ENCODE peak calls at places on chromosomes 11 and 22, in ten cellular contexts. One of them, this sample, is unnamed.
A peak's percentile ranks its signal among the peaks of the same experiment; 100 is the strongest.

GRCh38 chr22:21622624-21623401 is 7.0 kb downstream of the YDJC start:
- DNase-seq in astrocyte of the cerebellum: no peak
- DNase-seq in transverse colon: no peak
- DNase-seq in nephron progenitor cell: no peak
- DNase-seq in HCT116: no peak
- DNase-seq in body of pancreas: no peak
- DNase-seq in GM06990: no peak
- DNase-seq in spleen: no peak
- DNase-seq in Peyer's patch: no peak
- DNase-seq in GM12865: no peak
- DNase-seq in this sample: no peak

GRCh38 chr11:133966924-133967598 is 10.3 kb upstream of the IGSF9B start:
- DNase-seq in astrocyte of the cerebellum: no peak
- DNase-seq in transverse colon: peak; percentile 32
- DNase-seq in nephron progenitor cell: peak; percentile 63
- DNase-seq in HCT116: no peak
- DNase-seq in body of pancreas: peak; percentile 46
- DNase-seq in GM06990: peak; percentile 45
- DNase-seq in spleen: peak; percentile 89
- DNase-seq in Peyer's patch: no peak
- DNase-seq in GM12865: no peak
- DNase-seq in this sample: no peak

GRCh38 chr11:77107950-77108349 is 5.3 kb downstream of the OMP start:
- DNase-seq in astrocyte of the cerebellum: peak; percentile 68
- DNase-seq in transverse colon: peak; percentile 69
- DNase-seq in nephron progenitor cell: no peak
- DNase-seq in HCT116: peak; percentile 36
- DNase-seq in body of pancreas: peak; percentile 82
- DNase-seq in GM06990: no peak
- DNase-seq in spleen: no peak
- DNase-seq in Peyer's patch: peak; percentile 24
- DNase-seq in GM12865: no peak
- DNase-seq in this sample: no peak

GRCh38 chr22:49925525-49926128 is 7.2 kb downstream of the CRELD2 start:
- DNase-seq in astrocyte of the cerebellum: no peak
- DNase-seq in transverse colon: peak; percentile 58
- DNase-seq in nephron progenitor cell: no peak
- DNase-seq in HCT116: no peak
- DNase-seq in body of pancreas: no peak
- DNase-seq in GM06990: peak; percentile 86
- DNase-seq in spleen: peak; percentile 90
- DNase-seq in Peyer's patch: peak; percentile 85
- DNase-seq in GM12865: peak; percentile 95
- DNase-seq in this sample: peak; percentile 82

GRCh38 chr11:108970221-108970991 is 305.5 kb downstream of the DDX10 start:
- DNase-seq in astrocyte of the cerebellum: no peak
- DNase-seq in transverse colon: no peak
- DNase-seq in nephron progenitor cell: no peak
- DNase-seq in HCT116: no peak
- DNase-seq in body of pancreas: no peak
- DNase-seq in GM06990: no peak
- DNase-seq in spleen: no peak
- DNase-seq in Peyer's patch: no peak
- DNase-seq in GM12865: no peak
- DNase-seq in this sample: no peak

GRCh38 chr22:35230839-35231584 is 26.3 kb upstream of the HMGXB4 start:
- DNase-seq in astrocyte of the cerebellum: no peak
- DNase-seq in transverse colon: peak; percentile 17
- DNase-seq in nephron progenitor cell: no peak
- DNase-seq in HCT116: peak; percentile 50
- DNase-seq in body of pancreas: no peak
- DNase-seq in GM06990: peak; percentile 24
- DNase-seq in spleen: no peak
- DNase-seq in Peyer's patch: no peak
- DNase-seq in GM12865: peak; percentile 80
- DNase-seq in this sample: no peak

GRCh38 chr11:129865701-129866100 is 29.7 kb downstream of the NFRKB start:
- DNase-seq in astrocyte of the cerebellum: no peak
- DNase-seq in transverse colon: no peak
- DNase-seq in nephron progenitor cell: no peak
- DNase-seq in HCT116: no peak
- DNase-seq in body of pancreas: no peak
- DNase-seq in GM06990: no peak
- DNase-seq in spleen: no peak
- DNase-seq in Peyer's patch: no peak
- DNase-seq in GM12865: no peak
- DNase-seq in this sample: no peak

GRCh38 chr11:40328890-40329617 is 1130.4 kb downstream of the LRRC4C start:
- DNase-seq in astrocyte of the cerebellum: peak; percentile 100
- DNase-seq in transverse colon: peak; percentile 21
- DNase-seq in nephron progenitor cell: no peak
- DNase-seq in HCT116: no peak
- DNase-seq in body of pancreas: peak; percentile 77
- DNase-seq in GM06990: no peak
- DNase-seq in spleen: no peak
- DNase-seq in Peyer's patch: no peak
- DNase-seq in GM12865: no peak
- DNase-seq in this sample: no peak

GRCh38 chr22:48898524-48899377 is 928.9 kb downstream of the BRD1 start:
- DNase-seq in astrocyte of the cerebellum: no peak
- DNase-seq in transverse colon: no peak
- DNase-seq in nephron progenitor cell: no peak
- DNase-seq in HCT116: no peak
- DNase-seq in body of pancreas: no peak
- DNase-seq in GM06990: no peak
- DNase-seq in spleen: peak; percentile 39
- DNase-seq in Peyer's patch: no peak
- DNase-seq in GM12865: no peak
- DNase-seq in this sample: no peak

GRCh38 chr11:122756417-122756816 is 81.9 kb upstream of the CRTAM start:
- DNase-seq in astrocyte of the cerebellum: no peak
- DNase-seq in transverse colon: peak; percentile 52
- DNase-seq in nephron progenitor cell: no peak
- DNase-seq in HCT116: no peak
- DNase-seq in body of pancreas: peak; percentile 61
- DNase-seq in GM06990: no peak
- DNase-seq in spleen: peak; percentile 92
- DNase-seq in Peyer's patch: peak; percentile 78
- DNase-seq in GM12865: peak; percentile 36
- DNase-seq in this sample: peak; percentile 39

DNA sequence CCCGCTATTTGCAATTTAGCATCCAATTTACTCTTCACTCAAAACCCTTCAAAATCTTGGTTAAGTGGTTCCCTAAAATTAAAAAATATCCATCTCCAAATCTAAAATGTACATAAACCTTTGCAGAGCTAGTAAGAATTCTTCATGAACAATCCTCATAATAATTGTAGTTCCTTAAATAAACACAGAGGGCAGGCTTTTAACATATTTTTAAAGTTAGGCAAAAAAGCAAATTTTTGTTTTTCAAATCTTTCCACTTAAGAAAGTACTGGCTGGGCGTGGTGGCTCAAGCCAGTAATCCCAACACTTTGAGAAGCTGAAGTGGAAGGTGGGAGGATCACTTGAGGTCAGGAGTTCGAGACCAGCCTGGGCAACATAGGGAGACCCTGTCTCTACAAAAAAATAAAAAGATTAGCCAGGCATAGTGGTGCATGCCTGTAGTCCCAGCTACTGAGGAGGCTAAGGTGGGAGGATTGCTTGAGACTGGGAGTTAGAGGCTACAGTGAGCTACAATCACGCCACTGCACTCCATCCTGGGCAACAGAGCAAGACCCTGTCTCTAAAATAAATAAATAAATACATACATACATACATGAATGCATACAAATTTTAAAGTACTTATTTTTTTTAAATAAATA is 25.1 kb upstream of the PLAAT3 start:
- DNase-seq in astrocyte of the cerebellum: no peak
- DNase-seq in transverse colon: no peak
- DNase-seq in nephron progenitor cell: no peak
- DNase-seq in HCT116: no peak
- DNase-seq in body of pancreas: no peak
- DNase-seq in GM06990: no peak
- DNase-seq in spleen: no peak
- DNase-seq in Peyer's patch: no peak
- DNase-seq in GM12865: no peak
- DNase-seq in this sample: no peak
- TF ChIP-seq CTCF in astrocyte of the cerebellum: no peak
- TF ChIP-seq CTCF in transverse colon: peak; percentile 42
- TF ChIP-seq CTCF in nephron progenitor cell: peak; percentile 28
- TF ChIP-seq CTCF in HCT116: peak; percentile 54
- TF ChIP-seq CTCF in body of pancreas: peak; percentile 21
- TF ChIP-seq CTCF in GM06990: peak; percentile 18
- TF ChIP-seq CTCF in spleen: peak; percentile 28
- TF ChIP-seq CTCF in Peyer's patch: peak; percentile 49
- TF ChIP-seq CTCF in GM12865: no peak
- TF ChIP-seq CTCF in this sample: peak; percentile 42

GRCh38 chr11:120126543-120126942 is 11.4 kb downstream of the TRIM29 start:
- DNase-seq in astrocyte of the cerebellum: no peak
- DNase-seq in transverse colon: no peak
- DNase-seq in nephron progenitor cell: no peak
- DNase-seq in HCT116: no peak
- DNase-seq in body of pancreas: no peak
- DNase-seq in GM06990: no peak
- DNase-seq in spleen: peak; percentile 6
- DNase-seq in Peyer's patch: no peak
- DNase-seq in GM12865: no peak
- DNase-seq in this sample: no peak

GRCh38 chr11:120124355-120124754 is 13.6 kb downstream of the TRIM29 start:
- DNase-seq in astrocyte of the cerebellum: no peak
- DNase-seq in transverse colon: no peak
- DNase-seq in nephron progenitor cell: no peak
- DNase-seq in HCT116: no peak
- DNase-seq in body of pancreas: no peak
- DNase-seq in GM06990: no peak
- DNase-seq in spleen: no peak
- DNase-seq in Peyer's patch: no peak
- DNase-seq in GM12865: no peak
- DNase-seq in this sample: no peak

GRCh38 chr11:120125005-120125404 is 12.9 kb downstream of the TRIM29 start:
- DNase-seq in astrocyte of the cerebellum: no peak
- DNase-seq in transverse colon: peak; percentile 37
- DNase-seq in nephron progenitor cell: no peak
- DNase-seq in HCT116: peak; percentile 38
- DNase-seq in body of pancreas: peak; percentile 32
- DNase-seq in GM06990: no peak
- DNase-seq in spleen: no peak
- DNase-seq in Peyer's patch: no peak
- DNase-seq in GM12865: no peak
- DNase-seq in this sample: no peak

GRCh38 chr11:120123946-120124345 is 14.0 kb downstream of the TRIM29 start:
- DNase-seq in astrocyte of the cerebellum: no peak
- DNase-seq in transverse colon: peak; percentile 18
- DNase-seq in nephron progenitor cell: no peak
- DNase-seq in HCT116: no peak
- DNase-seq in body of pancreas: no peak
- DNase-seq in GM06990: no peak
- DNase-seq in spleen: no peak
- DNase-seq in Peyer's patch: no peak
- DNase-seq in GM12865: no peak
- DNase-seq in this sample: no peak

GRCh38 chr11:120125509-120125908 is 12.4 kb downstream of the TRIM29 start:
- DNase-seq in astrocyte of the cerebellum: no peak
- DNase-seq in transverse colon: no peak
- DNase-seq in nephron progenitor cell: no peak
- DNase-seq in HCT116: no peak
- DNase-seq in body of pancreas: no peak
- DNase-seq in GM06990: no peak
- DNase-seq in spleen: no peak
- DNase-seq in Peyer's patch: no peak
- DNase-seq in GM12865: no peak
- DNase-seq in this sample: no peak
- TF ChIP-seq CTCF in astrocyte of the cerebellum: no peak
- TF ChIP-seq CTCF in transverse colon: no peak
- TF ChIP-seq CTCF in nephron progenitor cell: no peak
- TF ChIP-seq CTCF in HCT116: no peak
- TF ChIP-seq CTCF in body of pancreas: no peak
- TF ChIP-seq CTCF in GM06990: no peak
- TF ChIP-seq CTCF in spleen: no peak
- TF ChIP-seq CTCF in Peyer's patch: no peak
- TF ChIP-seq CTCF in GM12865: no peak
- TF ChIP-seq CTCF in this sample: no peak

GRCh38 chr11:111592491-111592890 is 9.8 kb upstream of the SIK2 start:
- DNase-seq in astrocyte of the cerebellum: no peak
- DNase-seq in transverse colon: no peak
- DNase-seq in nephron progenitor cell: no peak
- DNase-seq in HCT116: no peak
- DNase-seq in body of pancreas: no peak
- DNase-seq in GM06990: no peak
- DNase-seq in spleen: no peak
- DNase-seq in Peyer's patch: no peak
- DNase-seq in GM12865: no peak
- DNase-seq in this sample: no peak
- TF ChIP-seq CTCF in astrocyte of the cerebellum: no peak
- TF ChIP-seq CTCF in transverse colon: no peak
- TF ChIP-seq CTCF in nephron progenitor cell: no peak
- TF ChIP-seq CTCF in HCT116: no peak
- TF ChIP-seq CTCF in body of pancreas: no peak
- TF ChIP-seq CTCF in GM06990: no peak
- TF ChIP-seq CTCF in spleen: no peak
- TF ChIP-seq CTCF in Peyer's patch: no peak
- TF ChIP-seq CTCF in GM12865: no peak
- TF ChIP-seq CTCF in this sample: no peak

GRCh38 chr22:38699143-38699542 is 1.6 kb downstream of the JOSD1 start:
- DNase-seq in astrocyte of the cerebellum: no peak
- DNase-seq in transverse colon: no peak
- DNase-seq in nephron progenitor cell: no peak
- DNase-seq in HCT116: no peak
- DNase-seq in body of pancreas: no peak
- DNase-seq in GM06990: no peak
- DNase-seq in spleen: no peak
- DNase-seq in Peyer's patch: no peak
- DNase-seq in GM12865: no peak
- DNase-seq in this sample: no peak

GRCh38 chr22:38700271-38700788 is 413 bp downstream of the JOSD1 start:
- DNase-seq in astrocyte of the cerebellum: no peak
- DNase-seq in transverse colon: peak; percentile 80
- DNase-seq in nephron progenitor cell: peak; percentile 83
- DNase-seq in HCT116: no peak
- DNase-seq in body of pancreas: peak; percentile 71
- DNase-seq in GM06990: no peak
- DNase-seq in spleen: peak; percentile 96
- DNase-seq in Peyer's patch: no peak
- DNase-seq in GM12865: no peak
- DNase-seq in this sample: no peak

GRCh38 chr22:38698407-38699094 is 2.2 kb downstream of the JOSD1 start:
- DNase-seq in astrocyte of the cerebellum: no peak
- DNase-seq in transverse colon: no peak
- DNase-seq in nephron progenitor cell: no peak
- DNase-seq in HCT116: no peak
- DNase-seq in body of pancreas: no peak
- DNase-seq in GM06990: no peak
- DNase-seq in spleen: no peak
- DNase-seq in Peyer's patch: no peak
- DNase-seq in GM12865: no peak
- DNase-seq in this sample: no peak

GRCh38 chr22:38700789-38701628 is at the start of gene JOSD1:
- DNase-seq in astrocyte of the cerebellum: peak; percentile 84
- DNase-seq in transverse colon: peak; percentile 98
- DNase-seq in nephron progenitor cell: peak; percentile 98
- DNase-seq in HCT116: peak; percentile 87
- DNase-seq in body of pancreas: peak; percentile 94
- DNase-seq in GM06990: peak; percentile 96
- DNase-seq in spleen: peak; percentile 99
- DNase-seq in Peyer's patch: peak; percentile 98
- DNase-seq in GM12865: peak; percentile 98
- DNase-seq in this sample: peak; percentile 97

GRCh38 chr22:38699784-38700183 is 959 bp downstream of the JOSD1 start:
- DNase-seq in astrocyte of the cerebellum: no peak
- DNase-seq in transverse colon: no peak
- DNase-seq in nephron progenitor cell: no peak
- DNase-seq in HCT116: no peak
- DNase-seq in body of pancreas: no peak
- DNase-seq in GM06990: no peak
- DNase-seq in spleen: no peak
- DNase-seq in Peyer's patch: no peak
- DNase-seq in GM12865: no peak
- DNase-seq in this sample: no peak
- TF ChIP-seq CTCF in astrocyte of the cerebellum: peak; percentile 6
- TF ChIP-seq CTCF in transverse colon: no peak
- TF ChIP-seq CTCF in nephron progenitor cell: no peak
- TF ChIP-seq CTCF in HCT116: no peak
- TF ChIP-seq CTCF in body of pancreas: no peak
- TF ChIP-seq CTCF in GM06990: no peak
- TF ChIP-seq CTCF in spleen: no peak
- TF ChIP-seq CTCF in Peyer's patch: no peak
- TF ChIP-seq CTCF in GM12865: no peak
- TF ChIP-seq CTCF in this sample: no peak